ENCODE peak calls at places on chromosomes 5 and 9, in seven cellular contexts. A, B, V, I, Q, C and W are unnamed samples.

GRCh38 chr9:2022560-2022959 is 7.4 kb downstream of the SMARCA2 start:
- DNase-seq in C (no peak), Q (no peak), V (no peak), I (peak; percentile 29), B (no peak), A (peak; percentile 64), W (no peak)

GRCh38 chr5:168860081-168860480 is 280.9 kb upstream of the PANK3 start:
- DNase-seq in V (no peak), C (no peak), I (no peak), B (no peak), A (no peak), Q (no peak), W (no peak)

GRCh38 chr5:96198673-96199072 is 234.4 kb downstream of the PCSK1 start:
- DNase-seq in I (no peak), A (no peak), B (no peak), V (no peak), Q (no peak), C (no peak), W (no peak)

GRCh38 chr9:4464911-4465513 is 25.3 kb upstream of the SLC1A1 start:
- DNase-seq in V (no peak), C (no peak), A (no peak), B (peak; percentile 23), Q (peak; percentile 27), I (no peak), W (no peak)

GRCh38 chr9:113753398-113754119 is 122.5 kb upstream of the ZNF618 start:
- DNase-seq in Q (no peak), I (no peak), C (no peak), A (no peak), B (no peak), V (no peak), W (no peak)

GRCh38 chr5:147075187-147075586 is 159.6 kb upstream of the STK32A start:
- DNase-seq in V (no peak), Q (no peak), B (no peak), A (no peak), I (no peak), C (no peak), W (no peak)

GRCh38 chr5:105508519-105508918 is 1945.9 kb upstream of the NUDT12 start:
- DNase-seq in C (no peak), Q (peak; percentile 40), B (no peak), V (no peak), I (no peak), A (no peak), W (peak; percentile 45)

GRCh38 chr9:87266697-87267096 is 231.0 kb upstream of the DAPK1 start:
- DNase-seq in Q (no peak), I (no peak), B (no peak), C (no peak), V (no peak), A (no peak), W (no peak)

GRCh38 chr9:121607434-121608248 is 43.8 kb upstream of the DAB2IP start:
- DNase-seq in C (no peak), I (no peak), V (no peak), Q (peak; percentile 93), B (no peak), A (no peak), W (no peak)

GRCh38 chr9:75372499-75373268 is 284.4 kb downstream of the OSTF1 start:
- DNase-seq in V (no peak), C (peak; percentile 36), A (no peak), I (no peak), Q (no peak), B (no peak), W (no peak)

GRCh38 chr9:119844431-119844830 is 475.2 kb upstream of the BRINP1 start:
- DNase-seq in B (no peak), V (no peak), Q (no peak), I (no peak), C (no peak), A (no peak), W (no peak)

GRCh38 chr5:9544502-9545300 is 1.2 kb downstream of the SEMA5A start:
- DNase-seq in C (peak; percentile 67), Q (peak; percentile 86), B (peak; percentile 56), A (peak; percentile 6), V (peak; percentile 61), I (no peak), W (peak; percentile 72)

GRCh38 chr9:134642385-134643181 is 980 bp downstream of the COL5A1 start:
- DNase-seq in A (no peak), Q (peak; percentile 87), I (no peak), V (no peak), B (no peak), C (peak; percentile 80), W (no peak)

GRCh38 chr9:112831281-112831851 is 59.3 kb downstream of the SLC46A2 start:
- DNase-seq in Q (no peak), C (no peak), B (no peak), I (peak; percentile 23), V (no peak), A (no peak), W (no peak)

GRCh38 chr5:5178580-5178979 is 38.5 kb downstream of the ADAMTS16 start:
- DNase-seq in A (no peak), I (no peak), C (no peak), Q (no peak), V (no peak), B (no peak), W (no peak)

GRCh38 chr5:163760498-163760897 is 255.1 kb downstream of the MAT2B start:
- DNase-seq in B (no peak), I (no peak), V (no peak), A (no peak), Q (peak; percentile 87), C (no peak), W (peak; percentile 50)

GRCh38 chr5:51148437-51148836 is 234.8 kb upstream of the ISL1 start:
- DNase-seq in V (no peak), B (no peak), I (no peak), C (no peak), A (no peak), Q (no peak), W (no peak)

GRCh38 chr5:77008413-77008812 is 21.8 kb upstream of the AGGF1 start:
- DNase-seq in V (no peak), A (no peak), B (no peak), Q (no peak), I (no peak), C (no peak), W (no peak)

GRCh38 chr9:1233568-1233967 is 183.4 kb downstream of the DMRT2 start:
- DNase-seq in B (no peak), A (no peak), V (no peak), Q (no peak), C (peak; percentile 37), I (no peak), W (no peak)

GRCh38 chr9:30925635-30926034 is 1458.8 kb upstream of the ACO1 start:
- DNase-seq in C (no peak), I (no peak), Q (no peak), V (no peak), A (no peak), B (no peak), W (peak; percentile 31)

GRCh38 chr9:99059074-99059894 is 45.6 kb upstream of the TGFBR1 start:
- DNase-seq in B (peak; percentile 43), C (peak; percentile 17), Q (peak; percentile 66), V (peak; percentile 24), I (peak; percentile 58), A (peak; percentile 81), W (peak; percentile 66)

GRCh38 chr9:76107487-76107886 is 217.0 kb downstream of the PCSK5 start:
- DNase-seq in Q (no peak), C (peak; percentile 29), B (no peak), V (no peak), I (no peak), A (no peak), W (no peak)

GRCh38 chr5:15719784-15720183 is 219.8 kb downstream of the FBXL7 start:
- DNase-seq in V (no peak), C (no peak), B (no peak), Q (peak; percentile 5), I (no peak), A (no peak), W (no peak)

GRCh38 chr5:96934291-96934694 is 1.6 kb upstream of the LNPEP start:
- DNase-seq in V (no peak), B (no peak), I (peak; percentile 49), C (no peak), A (no peak), Q (no peak), W (no peak)

GRCh38 chr5:40572359-40572758 is 107.4 kb upstream of the PTGER4 start:
- DNase-seq in V (no peak), A (no peak), Q (no peak), I (no peak), C (no peak), B (no peak), W (no peak)

GRCh38 chr5:32936329-32936728 is 225.2 kb downstream of the NPR3 start:
- DNase-seq in Q (no peak), I (no peak), C (no peak), B (no peak), A (no peak), V (no peak), W (no peak)

GRCh38 chr5:33975846-33976245 is 8.6 kb downstream of the SLC45A2 start:
- DNase-seq in V (no peak), Q (no peak), I (no peak), B (no peak), C (no peak), A (no peak), W (no peak)

GRCh38 chr9:98362624-98363023 is 107.2 kb upstream of the TBC1D2 start:
- DNase-seq in V (no peak), B (no peak), Q (no peak), I (no peak), C (no peak), A (no peak), W (no peak)

GRCh38 chr9:111974092-111974681 is 77.6 kb downstream of the UGCG start:
- DNase-seq in B (no peak), Q (no peak), C (no peak), A (no peak), V (no peak), I (no peak), W (no peak)

GRCh38 chr5:55934117-55934613 is 60.6 kb downstream of the IL6ST start:
- DNase-seq in I (no peak), A (no peak), Q (no peak), C (no peak), V (no peak), B (no peak), W (no peak)

GRCh38 chr5:127400946-127401670 is 110.5 kb downstream of the MEGF10 start:
- DNase-seq in I (no peak), Q (no peak), C (no peak), V (no peak), A (no peak), B (no peak), W (no peak)

GRCh38 chr5:53908752-53909151 is 348.3 kb downstream of the NDUFS4 start:
- DNase-seq in V (no peak), C (no peak), Q (no peak), I (no peak), B (no peak), A (no peak), W (no peak)

GRCh38 chr9:33366979-33367480 is 35.3 kb downstream of the AQP7 start:
- DNase-seq in B (no peak), I (no peak), C (no peak), Q (no peak), V (no peak), A (no peak), W (no peak)